ENCODE peak calls at places on chromosomes 2 and 18, in five cellular contexts. Y, T, V, M and A are unnamed samples.

GRCh38 chr2:239433777-239434396 is 33.1 kb upstream of the HDAC4 start:
- DNase-seq in V (no peak), M (no peak), Y (no peak), T (no peak), A (peak; percentile 41)

GRCh38 chr2:214203744-214204289 is 207.0 kb upstream of the VWC2L start:
- DNase-seq in T (no peak), V (no peak), Y (no peak), M (no peak), A (no peak)

GRCh38 chr2:55158111-55158814 is 73.8 kb downstream of the CLHC1 start:
- DNase-seq in Y (no peak), V (no peak), M (no peak), T (no peak), A (no peak)

GRCh38 chr2:214193943-214194342 is 216.9 kb upstream of the VWC2L start:
- DNase-seq in V (no peak), M (peak; percentile 32), T (no peak), Y (no peak), A (no peak)

GRCh38 chr2:238487652-238488346 is 61.1 kb downstream of the ASB1 start:
- DNase-seq in M (no peak), T (no peak), Y (no peak), V (no peak), A (no peak)

GRCh38 chr18:76246579-76246978 is 248.5 kb downstream of the ZNF516 start:
- DNase-seq in V (no peak), M (no peak), T (no peak), Y (no peak), A (no peak)

GRCh38 chr2:10534514-10535250 is 86.6 kb upstream of the ODC1 start:
- DNase-seq in M (no peak), T (no peak), Y (no peak), V (no peak), A (no peak)

GRCh38 chr18:56139792-56140254 is 498.6 kb downstream of the TXNL1 start:
- DNase-seq in T (no peak), Y (peak; percentile 24), V (no peak), M (peak; percentile 72), A (no peak)

GRCh38 chr2:31176742-31177141 is 38.5 kb upstream of the GALNT14 start:
- DNase-seq in M (no peak), T (no peak), Y (no peak), V (no peak), A (no peak)

GRCh38 chr2:162732946-162733698 is 105.4 kb downstream of the KCNH7 start:
- DNase-seq in T (no peak), Y (no peak), M (no peak), V (no peak), A (no peak)

GRCh38 chr2:232235716-232236115 is 142.8 kb upstream of the ALPP start:
- DNase-seq in T (no peak), Y (no peak), V (peak; percentile 35), M (no peak), A (no peak)

GRCh38 chr2:73203055-73203681 is 794 bp downstream of the NOTO start:
- DNase-seq in M (no peak), V (no peak), Y (no peak), T (peak; percentile 36), A (no peak)

GRCh38 chr2:85888020-85888744 is 608 bp downstream of the ST3GAL5 start:
- DNase-seq in T (no peak), M (no peak), V (peak; percentile 44), Y (peak; percentile 28), A (peak; percentile 64)

DNA sequence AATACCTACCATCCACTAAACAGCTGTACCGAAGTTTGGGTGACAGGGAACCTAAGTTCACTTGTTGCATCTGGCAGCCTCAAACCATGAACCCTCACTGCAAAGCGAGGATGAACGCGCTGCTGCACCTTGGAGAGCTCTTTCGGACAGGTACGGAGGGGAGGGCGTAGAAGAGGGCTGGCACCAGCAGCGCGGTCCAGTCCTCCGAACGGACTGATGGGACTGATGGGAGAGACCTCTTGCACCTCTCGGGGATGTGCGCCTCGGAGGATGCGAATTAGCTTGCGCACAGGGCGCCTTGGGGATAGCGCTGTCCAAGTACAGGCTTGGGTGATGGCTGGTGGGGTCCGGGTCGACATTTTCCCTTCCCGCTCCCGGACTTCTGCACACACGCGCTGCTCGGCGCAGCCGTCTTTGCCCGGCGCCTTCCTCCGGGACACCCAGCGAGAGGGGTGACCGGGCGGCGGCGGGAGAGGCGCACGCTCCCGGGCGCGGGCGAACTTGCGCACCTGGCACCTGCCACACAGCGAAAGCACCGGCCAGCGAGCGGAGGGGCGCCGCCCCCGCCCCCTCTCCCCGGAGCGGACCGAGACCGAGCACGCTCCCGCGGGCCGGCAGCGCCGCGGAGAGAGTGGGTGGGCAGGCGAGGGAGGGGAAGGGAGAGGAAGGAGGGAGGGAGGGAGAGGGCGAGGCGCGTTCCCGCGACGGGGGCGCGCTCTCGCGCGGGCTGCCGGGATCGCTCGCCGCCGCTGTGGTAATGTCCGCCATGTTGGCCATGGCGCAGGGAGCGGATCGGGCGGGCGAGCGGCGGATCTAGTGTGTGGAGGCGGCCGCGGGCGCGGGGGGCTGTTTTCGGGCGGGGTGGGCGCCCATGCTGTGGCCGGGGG is at the start of gene EPC2:
- DNase-seq in M (peak; percentile 32), Y (peak; percentile 92), V (peak; percentile 87), T (peak; percentile 91), A (peak; percentile 88)
- TF ChIP-seq CTCF in M (no peak), Y (no peak), V (no peak), T (no peak), A (no peak)

GRCh38 chr2:68155618-68156017 is 2.1 kb upstream of the PNO1 start:
- DNase-seq in T (no peak), V (no peak), Y (no peak), M (no peak), A (no peak)

GRCh38 chr2:68156419-68156818 is 1.3 kb upstream of the PNO1 start:
- DNase-seq in V (no peak), Y (no peak), M (no peak), T (no peak), A (no peak)

GRCh38 chr2:68158134-68158447 is 403 bp downstream of the PNO1 start:
- DNase-seq in Y (no peak), V (no peak), M (no peak), T (no peak), A (no peak)

GRCh38 chr2:68157402-68158133 is at the start of gene PNO1:
- DNase-seq in Y (peak; percentile 93), V (peak; percentile 97), M (peak; percentile 87), T (peak; percentile 97), A (peak; percentile 98)

GRCh38 chr2:68157002-68157401 is 686 bp upstream of the PNO1 start:
- DNase-seq in T (peak; percentile 52), M (no peak), Y (peak; percentile 42), V (no peak), A (no peak)
- TF ChIP-seq CTCF in T (no peak), M (no peak), Y (no peak), V (no peak), A (no peak)

GRCh38 chr2:64860321-64860751 is 128.9 kb upstream of the SLC1A4 start:
- DNase-seq in Y (no peak), T (no peak), M (no peak), V (peak; percentile 70), A (no peak)
- TF ChIP-seq CTCF in Y (no peak), T (no peak), M (no peak), V (no peak), A (no peak)

DNA sequence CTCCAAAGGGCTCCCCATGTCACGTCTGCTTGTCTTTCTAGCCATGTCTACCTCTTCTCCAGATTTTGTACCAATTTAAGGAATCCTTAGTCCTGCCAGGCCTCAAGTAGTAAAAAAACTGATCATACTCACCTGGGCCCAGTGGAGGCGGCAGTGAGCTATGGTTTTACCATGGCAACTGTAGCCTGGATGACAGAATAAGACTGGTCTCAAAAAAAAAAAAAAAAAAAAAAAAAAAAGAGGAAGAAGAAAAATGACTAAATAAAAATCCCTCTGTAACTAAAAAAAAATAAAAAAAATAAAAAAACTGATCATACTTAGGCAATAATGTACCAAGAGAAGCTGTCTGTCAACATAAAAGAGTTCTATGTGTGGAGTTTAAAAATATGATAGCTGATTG is 221.6 kb downstream of the NR4A2 start:
- DNase-seq in T (peak; percentile 10), Y (no peak), M (no peak), V (peak; percentile 35), A (peak; percentile 46)
- TF ChIP-seq CTCF in T (peak; percentile 36), Y (no peak), M (no peak), V (peak; percentile 33), A (no peak)

GRCh38 chr2:227822416-227823003 is 8.9 kb downstream of the CCL20 start:
- DNase-seq in Y (no peak), M (no peak), V (no peak), T (no peak), A (no peak)
- TF ChIP-seq CTCF in Y (no peak), M (no peak), V (no peak), T (no peak), A (no peak)

DNA sequence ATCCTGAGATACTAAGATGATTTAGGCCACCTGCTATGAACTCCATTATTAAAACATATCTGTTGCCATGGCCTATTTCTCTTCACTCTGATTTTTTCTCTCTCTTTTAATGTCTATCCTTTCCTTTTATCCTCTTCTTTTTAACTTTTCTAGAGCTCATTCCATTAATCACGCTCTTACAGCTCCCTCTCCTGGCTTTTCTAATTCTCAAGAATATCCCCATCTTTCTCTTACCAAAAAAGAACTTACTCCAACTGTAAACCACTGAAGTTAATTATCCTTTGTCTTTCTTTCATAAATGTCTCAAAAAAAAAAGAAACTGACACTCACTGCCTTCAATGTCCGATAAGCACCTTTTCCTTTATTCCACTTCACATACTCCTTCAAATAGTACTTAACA is 7.9 kb downstream of the PPP3R1 start:
- DNase-seq in T (no peak), V (no peak), Y (no peak), M (no peak), A (no peak)
- TF ChIP-seq CTCF in T (no peak), V (no peak), Y (no peak), M (peak; percentile 31), A (no peak)